ENCODE peak calls at places on chromosome 20, in ten cellular contexts. V is breast epithelium, Z is spleen, W is psoas muscle, R is mucosa of descending colon, D is cardiac muscle cell, J is fibroblast of lung, N is GM23338, E is ovary, K is left lung. T is an unnamed sample.

GRCh38 chr20:21102691-21103311 is 3.4 kb downstream of the LINC00237 start:
- DNase-seq in K (peak; percentile 53), E (no peak), R (peak; percentile 71), V (no peak), W (peak; percentile 65), J (no peak), D (peak; percentile 31), Z (peak; percentile 84), N (peak; percentile 81), T (no peak)

GRCh38 chr20:17029698-17030097 is 197.1 kb upstream of the PCSK2 start:
- DNase-seq in K (no peak), D (no peak), V (no peak), N (no peak), J (peak; percentile 14), Z (no peak), R (no peak), W (no peak), E (no peak), T (no peak)

GRCh38 chr20:48899881-48900280 is 21.6 kb upstream of the ARFGEF2 start:
- DNase-seq in R (no peak), N (no peak), K (no peak), W (no peak), D (no peak), J (no peak), V (no peak), E (no peak), Z (no peak), T (no peak)

GRCh38 chr20:22834651-22835256 is 200.4 kb upstream of the SSTR4 start:
- DNase-seq in N (no peak), R (no peak), Z (no peak), E (no peak), K (no peak), J (no peak), V (no peak), W (no peak), D (no peak), T (no peak)

GRCh38 chr20:3188823-3189413 is 15.6 kb downstream of the DDRGK1 start:
- DNase-seq in W (peak; percentile 33), K (no peak), V (no peak), Z (peak; percentile 19), N (no peak), R (no peak), E (no peak), J (no peak), D (no peak), T (no peak)

GRCh38 chr20:63322146-63322922 is 29.3 kb downstream of the COL20A1 start:
- DNase-seq in E (peak; percentile 49), W (peak; percentile 34), J (no peak), R (no peak), V (no peak), K (no peak), D (no peak), Z (peak; percentile 65), N (no peak), T (no peak)

GRCh38 chr20:63836335-63837133 is 5.5 kb upstream of the ZBTB46 start:
- DNase-seq in J (no peak), R (no peak), W (no peak), D (no peak), N (no peak), E (no peak), Z (no peak), K (no peak), V (no peak), T (peak; percentile 6)

GRCh38 chr20:45090481-45090880 is 10.4 kb downstream of the KCNS1 start:
- DNase-seq in D (no peak), J (peak; percentile 43), W (no peak), E (no peak), K (no peak), V (no peak), R (no peak), Z (no peak), N (no peak), T (no peak)

GRCh38 chr20:35547319-35547718 is 5.4 kb downstream of the ERGIC3 start:
- DNase-seq in V (no peak), K (no peak), D (no peak), Z (peak; percentile 17), J (no peak), E (no peak), R (no peak), W (peak; percentile 6), N (no peak), T (no peak)
- H3K36me3 ChIP-seq in V (peaks cover 9% of the 10 kb centered on the region), K (peaks cover 83% of the 10 kb centered on the region), D (peaks cover 34% of the 10 kb centered on the region), Z (peaks cover 91% of the 10 kb centered on the region), J (peaks cover 23% of the 10 kb centered on the region), E (no peaks in the 10 kb centered on the region), R (no peaks in the 10 kb centered on the region), W (peaks cover 89% of the 10 kb centered on the region), N (peaks cover 30% of the 10 kb centered on the region), T (peaks cover 20% of the 10 kb centered on the region)

DNA sequence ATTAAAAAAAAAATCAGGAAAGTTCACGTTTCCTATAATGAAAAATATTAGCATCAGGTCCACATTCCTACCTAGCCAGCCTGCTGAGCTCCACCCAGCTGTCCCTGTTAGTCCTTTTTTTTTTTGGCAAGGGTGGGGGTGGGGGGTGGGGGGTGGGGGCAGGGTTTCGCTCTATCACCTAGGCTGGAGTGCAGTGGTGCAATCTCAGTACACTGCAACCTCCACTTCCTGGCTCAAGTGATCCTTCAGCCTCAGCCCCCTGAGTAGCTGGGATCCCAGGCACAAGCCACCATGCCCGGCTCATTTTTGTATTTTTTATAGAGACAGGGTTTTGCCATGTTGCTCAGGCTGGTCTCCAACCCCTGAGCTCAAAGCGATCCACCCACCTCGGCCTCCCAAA is 7.5 kb upstream of the SLC2A10 start:
- DNase-seq in R (no peak), W (no peak), J (no peak), V (no peak), E (no peak), Z (no peak), K (no peak), N (no peak), D (no peak), T (no peak)
- TF ChIP-seq CTCF in R (no peak), W (no peak), J (no peak), V (no peak), E (no peak), Z (no peak), K (no peak), N (no peak), D (no peak), T (no peak)

GRCh38 chr20:41047975-41048305 is 19.3 kb downstream of the TOP1 start:
- DNase-seq in D (peak; percentile 44), V (no peak), W (no peak), J (no peak), R (no peak), K (no peak), N (no peak), E (no peak), Z (no peak), T (no peak)
- H3K4me3 ChIP-seq in D (no peak overlapping the region), V (peak overlapping the region; percentile 37), W (peak overlapping the region; percentile 40), J (peak overlapping the region; percentile 47), R (no peak overlapping the region), K (peak overlapping the region; percentile 13), N (peak overlapping the region; percentile 31), E (no peak overlapping the region), Z (peak overlapping the region; percentile 12), T (peak overlapping the region; percentile 2)

GRCh38 chr20:25457886-25458680 is 50.6 kb downstream of the GINS1 start:
- DNase-seq in R (no peak), N (no peak), D (no peak), Z (peak; percentile 67), E (no peak), V (no peak), J (no peak), K (peak; percentile 28), W (no peak), T (no peak)
- H3K36me3 ChIP-seq in R (no peaks in the 10 kb centered on the region), N (peaks cover 4% of the 10 kb centered on the region), D (peaks cover 32% of the 10 kb centered on the region), Z (peaks cover 41% of the 10 kb centered on the region), E (no peaks in the 10 kb centered on the region), V (no peaks in the 10 kb centered on the region), J (peaks cover 3% of the 10 kb centered on the region), K (peaks cover 11% of the 10 kb centered on the region), W (peaks cover 10% of the 10 kb centered on the region), T (no peaks in the 10 kb centered on the region)

GRCh38 chr20:35001596-35002362 is 46.1 kb downstream of the MYH7B start:
- DNase-seq in W (peak; percentile 49), J (no peak), Z (peak; percentile 58), D (no peak), K (no peak), R (peak; percentile 44), N (peak; percentile 70), V (no peak), E (no peak), T (no peak)
- TF ChIP-seq CTCF in W (peak; percentile 5), J (peak; percentile 44), Z (no peak), D (peak; percentile 21), K (no peak), R (no peak), N (peak; percentile 42), V (no peak), E (no peak), T (no peak)

GRCh38 chr20:24970743-24971142 is 21.7 kb downstream of the CST7 start:
- DNase-seq in R (peak; percentile 16), E (no peak), Z (peak; percentile 54), K (no peak), W (no peak), V (no peak), J (no peak), N (no peak), D (no peak), T (no peak)

GRCh38 chr20:24968278-24968677 is 19.2 kb downstream of the CST7 start:
- DNase-seq in E (no peak), W (no peak), K (no peak), Z (peak; percentile 56), N (no peak), D (no peak), J (no peak), R (peak; percentile 30), V (no peak), T (no peak)

GRCh38 chr20:24971702-24972101 is 20.8 kb downstream of the APMAP start:
- DNase-seq in R (peak; percentile 1), V (no peak), Z (no peak), E (no peak), J (no peak), D (no peak), W (no peak), N (no peak), K (no peak), T (no peak)

GRCh38 chr20:24970030-24970553 is 21.0 kb downstream of the CST7 start:
- DNase-seq in J (no peak), K (no peak), N (no peak), R (no peak), E (peak; percentile 3), W (no peak), D (no peak), Z (no peak), V (no peak), T (no peak)

GRCh38 chr20:24969203-24970029 is 20.3 kb downstream of the CST7 start:
- DNase-seq in K (no peak), J (no peak), E (no peak), Z (peak; percentile 62), D (no peak), R (peak; percentile 9), V (no peak), N (no peak), W (no peak), T (no peak)
- H3K4me3 ChIP-seq in K (no peak overlapping the region), J (no peak overlapping the region), E (no peak overlapping the region), Z (no peak overlapping the region), D (no peak overlapping the region), R (no peak overlapping the region), V (no peak overlapping the region), N (no peak overlapping the region), W (no peak overlapping the region), T (no peak overlapping the region)